ENCODE peak calls at places on chromosomes 7 and 10, in seven cellular contexts. One of them, this sample, is unnamed.

GRCh38 chr10:89301231-89301630 is 615 bp upstream of the IFIT2 start:
- DNase-seq in CD8-positive, alpha-beta T cell: no peak
- DNase-seq in HCT116: no peak
- DNase-seq in heart right ventricle: no peak
- DNase-seq in natural killer cell: no peak
- DNase-seq in HFFc6: peak
- DNase-seq in gastrocnemius medialis: no peak
- DNase-seq in this sample: no peak

GRCh38 chr10:30002438-30003266 is 56.7 kb downstream of the JCAD start:
- DNase-seq in HFFc6: peak
- DNase-seq in HCT116: peak
- DNase-seq in CD8-positive, alpha-beta T cell: peak
- DNase-seq in natural killer cell: peak
- DNase-seq in gastrocnemius medialis: peak
- DNase-seq in heart right ventricle: peak
- DNase-seq in this sample: peak

GRCh38 chr10:37871143-37871542 is 13.7 kb upstream of the ZNF248 start:
- DNase-seq in HCT116: no peak
- DNase-seq in natural killer cell: no peak
- DNase-seq in heart right ventricle: no peak
- DNase-seq in CD8-positive, alpha-beta T cell: no peak
- DNase-seq in gastrocnemius medialis: no peak
- DNase-seq in HFFc6: no peak
- DNase-seq in this sample: no peak

GRCh38 chr10:13053794-13054462 is 46.0 kb upstream of the OPTN start:
- DNase-seq in natural killer cell: no peak
- DNase-seq in HFFc6: no peak
- DNase-seq in CD8-positive, alpha-beta T cell: no peak
- DNase-seq in gastrocnemius medialis: no peak
- DNase-seq in heart right ventricle: no peak
- DNase-seq in HCT116: no peak
- DNase-seq in this sample: no peak

GRCh38 chr7:45324683-45325237 is 167.2 kb downstream of the RAMP3 start:
- DNase-seq in heart right ventricle: no peak
- DNase-seq in gastrocnemius medialis: no peak
- DNase-seq in HFFc6: no peak
- DNase-seq in natural killer cell: no peak
- DNase-seq in HCT116: no peak
- DNase-seq in CD8-positive, alpha-beta T cell: no peak
- DNase-seq in this sample: no peak

GRCh38 chr7:2201686-2202360 is 30.9 kb downstream of the MAD1L1 start:
- DNase-seq in heart right ventricle: no peak
- DNase-seq in HFFc6: no peak
- DNase-seq in natural killer cell: no peak
- DNase-seq in CD8-positive, alpha-beta T cell: no peak
- DNase-seq in gastrocnemius medialis: peak
- DNase-seq in HCT116: no peak
- DNase-seq in this sample: no peak

GRCh38 chr7:136890379-136890778 is 21.9 kb downstream of the CHRM2 start:
- DNase-seq in natural killer cell: no peak
- DNase-seq in HFFc6: no peak
- DNase-seq in heart right ventricle: no peak
- DNase-seq in gastrocnemius medialis: no peak
- DNase-seq in HCT116: no peak
- DNase-seq in CD8-positive, alpha-beta T cell: no peak
- DNase-seq in this sample: no peak

GRCh38 chr10:1532636-1533035 is 204.7 kb downstream of the ADARB2 start:
- DNase-seq in HCT116: no peak
- DNase-seq in HFFc6: no peak
- DNase-seq in natural killer cell: no peak
- DNase-seq in gastrocnemius medialis: no peak
- DNase-seq in heart right ventricle: no peak
- DNase-seq in CD8-positive, alpha-beta T cell: no peak
- DNase-seq in this sample: no peak

GRCh38 chr7:128889121-128889520 is 21.4 kb downstream of the KCP start:
- DNase-seq in CD8-positive, alpha-beta T cell: no peak
- DNase-seq in HCT116: no peak
- DNase-seq in HFFc6: no peak
- DNase-seq in natural killer cell: no peak
- DNase-seq in heart right ventricle: no peak
- DNase-seq in gastrocnemius medialis: no peak
- DNase-seq in this sample: no peak

GRCh38 chr10:78664929-78665525 is 403.7 kb upstream of the ZMIZ1 start:
- DNase-seq in natural killer cell: no peak
- DNase-seq in CD8-positive, alpha-beta T cell: no peak
- DNase-seq in gastrocnemius medialis: no peak
- DNase-seq in heart right ventricle: no peak
- DNase-seq in HCT116: peak
- DNase-seq in HFFc6: peak
- DNase-seq in this sample: no peak

GRCh38 chr7:25167262-25167843 is 42.3 kb upstream of the CYCS start:
- DNase-seq in HFFc6: no peak
- DNase-seq in HCT116: no peak
- DNase-seq in heart right ventricle: no peak
- DNase-seq in gastrocnemius medialis: no peak
- DNase-seq in CD8-positive, alpha-beta T cell: no peak
- DNase-seq in natural killer cell: no peak
- DNase-seq in this sample: no peak

GRCh38 chr10:52280051-52280450 is 34.0 kb upstream of the DKK1 start:
- DNase-seq in gastrocnemius medialis: no peak
- DNase-seq in CD8-positive, alpha-beta T cell: no peak
- DNase-seq in heart right ventricle: no peak
- DNase-seq in natural killer cell: no peak
- DNase-seq in HFFc6: no peak
- DNase-seq in HCT116: no peak
- DNase-seq in this sample: no peak

GRCh38 chr7:2224934-2225333 is 7.8 kb downstream of the MAD1L1 start:
- DNase-seq in CD8-positive, alpha-beta T cell: no peak
- DNase-seq in natural killer cell: no peak
- DNase-seq in heart right ventricle: no peak
- DNase-seq in gastrocnemius medialis: peak
- DNase-seq in HCT116: no peak
- DNase-seq in HFFc6: no peak
- DNase-seq in this sample: no peak

GRCh38 chr10:122701652-122702051 is 2.0 kb upstream of the C10orf120 start:
- DNase-seq in natural killer cell: no peak
- DNase-seq in CD8-positive, alpha-beta T cell: no peak
- DNase-seq in HCT116: no peak
- DNase-seq in heart right ventricle: no peak
- DNase-seq in gastrocnemius medialis: no peak
- DNase-seq in HFFc6: no peak
- DNase-seq in this sample: no peak

GRCh38 chr10:4475796-4476195 is 350.2 kb upstream of the AKR1E2 start:
- DNase-seq in natural killer cell: no peak
- DNase-seq in CD8-positive, alpha-beta T cell: no peak
- DNase-seq in HFFc6: no peak
- DNase-seq in heart right ventricle: no peak
- DNase-seq in gastrocnemius medialis: no peak
- DNase-seq in HCT116: no peak
- DNase-seq in this sample: no peak

GRCh38 chr10:12774219-12774894 is 227.2 kb downstream of the CCDC3 start:
- DNase-seq in gastrocnemius medialis: no peak
- DNase-seq in HFFc6: no peak
- DNase-seq in natural killer cell: no peak
- DNase-seq in CD8-positive, alpha-beta T cell: no peak
- DNase-seq in heart right ventricle: no peak
- DNase-seq in HCT116: no peak
- DNase-seq in this sample: no peak

GRCh38 chr7:139762886-139763285 is 14.9 kb downstream of the HIPK2 start:
- DNase-seq in gastrocnemius medialis: no peak
- DNase-seq in natural killer cell: no peak
- DNase-seq in CD8-positive, alpha-beta T cell: no peak
- DNase-seq in HCT116: no peak
- DNase-seq in heart right ventricle: no peak
- DNase-seq in HFFc6: peak
- DNase-seq in this sample: no peak

GRCh38 chr7:33062023-33062781 is at the start of gene NT5C3A:
- DNase-seq in natural killer cell: no peak
- DNase-seq in HFFc6: peak
- DNase-seq in gastrocnemius medialis: no peak
- DNase-seq in heart right ventricle: peak
- DNase-seq in CD8-positive, alpha-beta T cell: no peak
- DNase-seq in HCT116: no peak
- DNase-seq in this sample: no peak

GRCh38 chr10:11874568-11875182 is 51.5 kb downstream of the PROSER2 start:
- DNase-seq in natural killer cell: no peak
- DNase-seq in CD8-positive, alpha-beta T cell: no peak
- DNase-seq in heart right ventricle: no peak
- DNase-seq in HFFc6: no peak
- DNase-seq in gastrocnemius medialis: no peak
- DNase-seq in HCT116: peak
- DNase-seq in this sample: peak

GRCh38 chr10:60434418-60435046 is 44.9 kb upstream of the ANK3 start:
- DNase-seq in CD8-positive, alpha-beta T cell: no peak
- DNase-seq in HFFc6: peak
- DNase-seq in gastrocnemius medialis: no peak
- DNase-seq in natural killer cell: no peak
- DNase-seq in heart right ventricle: no peak
- DNase-seq in HCT116: peak
- DNase-seq in this sample: peak

GRCh38 chr10:87861953-87862643 is 1.2 kb downstream of the KLLN start:
- DNase-seq in gastrocnemius medialis: peak
- DNase-seq in HFFc6: peak
- DNase-seq in natural killer cell: peak
- DNase-seq in CD8-positive, alpha-beta T cell: peak
- DNase-seq in heart right ventricle: peak
- DNase-seq in HCT116: peak
- DNase-seq in this sample: peak
- TF ChIP-seq CTCF in gastrocnemius medialis: no peak
- TF ChIP-seq CTCF in HFFc6: no peak
- TF ChIP-seq CTCF in natural killer cell: no peak
- TF ChIP-seq CTCF in CD8-positive, alpha-beta T cell: no peak
- TF ChIP-seq CTCF in heart right ventricle: peak
- TF ChIP-seq CTCF in HCT116: no peak
- TF ChIP-seq CTCF in this sample: no peak

GRCh38 chr10:74738052-74738451 is 88.3 kb upstream of the KAT6B start:
- DNase-seq in natural killer cell: no peak
- DNase-seq in gastrocnemius medialis: no peak
- DNase-seq in HFFc6: no peak
- DNase-seq in heart right ventricle: no peak
- DNase-seq in CD8-positive, alpha-beta T cell: no peak
- DNase-seq in HCT116: no peak
- DNase-seq in this sample: no peak

GRCh38 chr10:74736029-74736428 is 90.4 kb upstream of the KAT6B start:
- DNase-seq in CD8-positive, alpha-beta T cell: no peak
- DNase-seq in gastrocnemius medialis: no peak
- DNase-seq in HFFc6: no peak
- DNase-seq in HCT116: no peak
- DNase-seq in natural killer cell: no peak
- DNase-seq in heart right ventricle: no peak
- DNase-seq in this sample: no peak

GRCh38 chr10:74743401-74743800 is 83.0 kb upstream of the KAT6B start:
- DNase-seq in gastrocnemius medialis: no peak
- DNase-seq in heart right ventricle: no peak
- DNase-seq in HCT116: no peak
- DNase-seq in HFFc6: no peak
- DNase-seq in CD8-positive, alpha-beta T cell: no peak
- DNase-seq in natural killer cell: no peak
- DNase-seq in this sample: no peak

GRCh38 chr10:74738543-74738942 is 87.9 kb upstream of the KAT6B start:
- DNase-seq in heart right ventricle: no peak
- DNase-seq in HFFc6: no peak
- DNase-seq in natural killer cell: no peak
- DNase-seq in gastrocnemius medialis: no peak
- DNase-seq in HCT116: no peak
- DNase-seq in CD8-positive, alpha-beta T cell: no peak
- DNase-seq in this sample: no peak

DNA sequence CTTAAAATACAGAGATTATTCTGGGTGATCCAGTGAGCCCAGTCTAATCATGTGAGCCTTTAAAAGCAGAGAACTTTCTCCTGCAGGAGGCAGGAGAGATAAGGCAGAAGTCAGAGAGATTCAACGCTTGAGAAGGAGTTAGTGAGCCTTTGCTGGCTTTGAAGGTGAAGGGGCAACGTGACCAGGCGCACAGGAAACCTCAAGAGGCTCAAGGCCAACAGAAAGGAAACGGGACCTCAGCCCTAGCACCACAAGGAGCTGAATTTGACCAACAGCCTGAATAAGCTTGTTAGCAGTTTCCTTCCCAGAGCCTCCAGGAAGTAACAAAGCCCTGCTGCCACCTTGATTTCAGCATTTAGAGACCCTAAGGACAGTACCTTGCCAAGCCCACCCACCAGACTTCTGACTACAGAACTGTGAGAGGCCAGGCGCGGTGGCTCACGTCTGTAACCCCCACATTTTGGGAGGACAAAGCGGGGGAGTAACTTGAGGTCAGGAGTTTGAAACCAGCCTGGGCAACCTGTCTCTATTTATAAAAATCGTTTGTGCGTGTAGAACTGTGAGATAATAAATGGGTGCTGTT is 87.3 kb upstream of the KAT6B start:
- DNase-seq in CD8-positive, alpha-beta T cell: no peak
- DNase-seq in HFFc6: no peak
- DNase-seq in gastrocnemius medialis: no peak
- DNase-seq in heart right ventricle: no peak
- DNase-seq in HCT116: no peak
- DNase-seq in natural killer cell: peak
- DNase-seq in this sample: no peak
- TF ChIP-seq CTCF in CD8-positive, alpha-beta T cell: peak
- TF ChIP-seq CTCF in HFFc6: peak
- TF ChIP-seq CTCF in gastrocnemius medialis: peak
- TF ChIP-seq CTCF in heart right ventricle: peak
- TF ChIP-seq CTCF in HCT116: peak
- TF ChIP-seq CTCF in natural killer cell: peak
- TF ChIP-seq CTCF in this sample: no peak

DNA sequence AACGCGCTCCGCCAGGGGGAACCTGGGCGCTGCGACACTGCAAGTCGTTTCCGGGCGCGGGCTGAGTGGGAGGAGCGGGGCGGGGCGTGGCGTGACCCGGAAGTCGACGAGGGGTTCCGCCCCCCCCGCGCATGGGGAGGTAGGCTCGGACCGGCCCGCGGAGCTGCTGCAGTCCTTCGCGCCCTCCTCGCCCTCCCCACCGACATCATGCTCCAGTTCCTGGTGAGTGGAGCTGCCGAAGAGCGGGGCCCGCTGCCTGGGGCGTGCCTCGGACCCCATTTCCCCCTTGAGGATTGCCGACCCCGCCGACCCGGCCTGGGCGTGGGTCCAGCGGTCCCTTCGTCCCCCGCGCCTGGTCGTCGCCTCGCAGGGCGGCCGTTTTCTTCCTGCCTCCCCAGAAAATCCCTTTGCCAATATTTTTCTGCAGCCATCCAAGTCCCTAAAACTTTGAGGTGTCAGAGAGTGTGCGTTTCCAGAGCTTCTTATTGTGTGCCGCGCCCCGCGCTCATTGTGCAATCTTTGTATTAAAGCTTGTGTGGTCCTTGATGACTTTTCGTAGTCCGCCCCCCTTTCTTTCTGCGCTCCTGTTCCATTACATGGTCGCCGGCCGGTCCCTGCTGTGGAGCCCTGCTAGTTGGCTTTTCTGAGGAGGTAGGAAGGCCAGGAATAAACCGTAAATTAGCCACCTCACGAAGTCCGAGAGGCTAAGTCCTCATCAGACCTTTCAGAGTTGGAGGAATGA is at the start of gene STMP1:
- DNase-seq in CD8-positive, alpha-beta T cell: peak
- DNase-seq in gastrocnemius medialis: peak
- DNase-seq in heart right ventricle: peak
- DNase-seq in natural killer cell: peak
- DNase-seq in HCT116: peak
- DNase-seq in HFFc6: peak
- DNase-seq in this sample: peak
- TF ChIP-seq CTCF in CD8-positive, alpha-beta T cell: peak
- TF ChIP-seq CTCF in gastrocnemius medialis: peak
- TF ChIP-seq CTCF in heart right ventricle: peak
- TF ChIP-seq CTCF in natural killer cell: peak
- TF ChIP-seq CTCF in HCT116: peak
- TF ChIP-seq CTCF in HFFc6: peak
- TF ChIP-seq CTCF in this sample: peak

GRCh38 chr7:127447326-127447945 is 54.9 kb upstream of the ZNF800 start:
- DNase-seq in natural killer cell: peak
- DNase-seq in heart right ventricle: no peak
- DNase-seq in gastrocnemius medialis: no peak
- DNase-seq in HFFc6: peak
- DNase-seq in CD8-positive, alpha-beta T cell: no peak
- DNase-seq in HCT116: peak
- DNase-seq in this sample: no peak
- TF ChIP-seq CTCF in natural killer cell: peak
- TF ChIP-seq CTCF in heart right ventricle: peak
- TF ChIP-seq CTCF in gastrocnemius medialis: no peak
- TF ChIP-seq CTCF in HFFc6: peak
- TF ChIP-seq CTCF in CD8-positive, alpha-beta T cell: peak
- TF ChIP-seq CTCF in HCT116: peak
- TF ChIP-seq CTCF in this sample: peak